ENCODE peak calls at places on chromosomes 11 and 22, in ten cellular contexts. Q, F, D, H, Z, X, Y, P, S and B are unnamed samples.
A peak's percentile ranks its signal among the peaks of the same experiment; 100 is the strongest.

GRCh38 chr11:128326791-128327190 is 260.6 kb downstream of the ETS1 start:
- DNase-seq in Q (no peak), F (no peak), D (no peak), H (no peak), Z (no peak), X (no peak), Y (no peak), P (no peak), S (no peak), B (no peak)

GRCh38 chr11:128948583-128948982 is 5.9 kb upstream of the TP53AIP1 start:
- DNase-seq in Q (no peak), F (no peak), D (no peak), H (no peak), Z (no peak), X (no peak), Y (no peak), P (no peak), S (no peak), B (no peak)

GRCh38 chr11:87528752-87529151 is 491.0 kb downstream of the TMEM135 start:
- DNase-seq in Q (no peak), F (no peak), D (no peak), H (no peak), Z (no peak), X (no peak), Y (no peak), P (no peak), S (no peak), B (no peak)

GRCh38 chr22:28582806-28583205 is 96.8 kb downstream of the TTC28 start:
- DNase-seq in Q (no peak), F (peak; percentile 42), D (peak; percentile 84), H (no peak), Z (no peak), X (no peak), Y (no peak), P (no peak), S (peak; percentile 82), B (peak; percentile 69)

GRCh38 chr11:95588821-95589220 is 200.8 kb downstream of the FAM76B start:
- DNase-seq in Q (no peak), F (no peak), D (no peak), H (no peak), Z (no peak), X (no peak), Y (no peak), P (no peak), S (no peak), B (no peak)

GRCh38 chr11:94700631-94701030 is 67.5 kb upstream of the AMOTL1 start:
- DNase-seq in Q (no peak), F (no peak), D (no peak), H (no peak), Z (no peak), X (no peak), Y (no peak), P (no peak), S (no peak), B (no peak)

GRCh38 chr11:74311352-74311926 is at the start of gene P4HA3:
- DNase-seq in Q (peak; percentile 84), F (peak; percentile 38), D (peak; percentile 71), H (peak; percentile 44), Z (peak; percentile 87), X (peak; percentile 66), Y (no peak), P (peak; percentile 66), S (peak; percentile 55), B (peak; percentile 25)

GRCh38 chr22:27635852-27636251 is 165.7 kb downstream of the MN1 start:
- DNase-seq in Q (no peak), F (no peak), D (no peak), H (no peak), Z (no peak), X (no peak), Y (no peak), P (no peak), S (no peak), B (no peak)

GRCh38 chr11:13784848-13785247 is 116.4 kb downstream of the FAR1 start:
- DNase-seq in Q (no peak), F (no peak), D (no peak), H (peak; percentile 56), Z (no peak), X (no peak), Y (no peak), P (no peak), S (no peak), B (no peak)

GRCh38 chr11:72411623-72412532 is 22.5 kb downstream of the CLPB start:
- DNase-seq in Q (no peak), F (no peak), D (no peak), H (no peak), Z (no peak), X (peak; percentile 25), Y (no peak), P (peak; percentile 85), S (no peak), B (no peak)

GRCh38 chr11:68431984-68432600 is 28.5 kb upstream of the PPP6R3 start:
- DNase-seq in Q (no peak), F (no peak), D (no peak), H (no peak), Z (no peak), X (no peak), Y (no peak), P (no peak), S (no peak), B (no peak)

GRCh38 chr11:57460756-57461749 is 725 bp downstream of the RTN4RL2 start:
- DNase-seq in Q (no peak), F (no peak), D (no peak), H (no peak), Z (no peak), X (no peak), Y (peak; percentile 47), P (peak; percentile 60), S (no peak), B (no peak)

GRCh38 chr22:43153916-43154315 is 2.6 kb downstream of the TSPO start:
- DNase-seq in Q (no peak), F (no peak), D (no peak), H (no peak), Z (no peak), X (no peak), Y (no peak), P (no peak), S (no peak), B (no peak)

DNA sequence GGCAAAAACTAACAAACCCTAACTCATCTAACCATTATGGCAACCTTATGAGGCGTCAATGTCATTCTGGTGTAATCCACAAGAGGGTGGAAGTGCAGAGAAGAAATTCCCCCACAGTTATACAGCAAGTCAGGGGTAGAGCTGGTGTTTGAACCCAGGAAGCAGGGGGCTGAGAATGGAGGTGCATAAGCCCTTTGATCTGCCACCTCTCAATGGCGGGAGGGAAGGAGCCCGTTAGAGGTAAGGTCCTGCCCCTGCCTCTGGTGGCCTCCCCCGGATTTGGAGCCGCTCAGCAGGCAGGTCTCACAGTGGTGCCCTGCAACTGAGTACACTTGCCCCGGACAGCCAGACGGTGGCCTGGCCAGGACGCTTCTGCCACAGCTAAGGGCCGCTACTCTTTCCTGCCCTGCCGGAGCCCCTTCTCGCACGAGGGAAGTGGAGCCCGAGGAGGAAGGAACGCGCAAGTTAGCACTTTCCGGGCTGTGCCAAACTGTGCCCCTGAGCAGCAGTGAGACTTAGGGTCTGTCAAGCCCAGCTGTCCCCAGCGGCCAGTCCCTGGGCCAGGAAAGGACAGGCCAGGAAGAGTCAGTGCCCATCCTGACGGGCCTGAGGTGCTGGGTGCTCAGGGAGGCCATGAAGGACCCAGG is 1.1 kb downstream of the FXYD2 start:
- DNase-seq in Q (peak; percentile 51), F (no peak), D (peak; percentile 29), H (no peak), Z (peak; percentile 30), X (peak; percentile 13), Y (peak; percentile 88), P (no peak), S (no peak), B (no peak)
- H3K4me3 ChIP-seq in Q (no peak overlapping the region), F (no peak overlapping the region), D (no peak overlapping the region), H (no peak overlapping the region), Z (no peak overlapping the region), X (no peak overlapping the region), Y (peak overlapping the region; percentile 53), P (no peak overlapping the region), S (no peak overlapping the region), B (no peak overlapping the region)

GRCh38 chr11:7613394-7613720 is 59.9 kb downstream of the CYB5R2 start:
- DNase-seq in Q (no peak), F (peak; percentile 33), D (no peak), H (no peak), Z (no peak), X (no peak), Y (no peak), P (no peak), S (no peak), B (no peak)

GRCh38 chr11:7612056-7612660 is 61.1 kb downstream of the CYB5R2 start:
- DNase-seq in Q (no peak), F (no peak), D (no peak), H (no peak), Z (no peak), X (no peak), Y (no peak), P (no peak), S (no peak), B (no peak)

GRCh38 chr11:7617032-7617431 is 56.3 kb downstream of the CYB5R2 start:
- DNase-seq in Q (no peak), F (no peak), D (no peak), H (no peak), Z (no peak), X (no peak), Y (no peak), P (no peak), S (no peak), B (no peak)

GRCh38 chr11:7612661-7613393 is 60.5 kb downstream of the CYB5R2 start:
- DNase-seq in Q (no peak), F (peak; percentile 69), D (peak; percentile 76), H (no peak), Z (no peak), X (no peak), Y (no peak), P (no peak), S (no peak), B (peak; percentile 43)

GRCh38 chr11:7614656-7615055 is 58.6 kb downstream of the CYB5R2 start:
- DNase-seq in Q (no peak), F (no peak), D (no peak), H (no peak), Z (no peak), X (no peak), Y (no peak), P (no peak), S (no peak), B (no peak)
- TF ChIP-seq CTCF in Q (no peak), F (no peak), D (no peak), H (no peak), Z (no peak), X (no peak), Y (no peak), P (no peak), S (no peak), B (no peak)

GRCh38 chr11:47254381-47254780 is 3.4 kb upstream of the NR1H3 start:
- DNase-seq in Q (peak; percentile 65), F (no peak), D (peak; percentile 31), H (no peak), Z (no peak), X (peak; percentile 25), Y (no peak), P (no peak), S (no peak), B (peak; percentile 33)
- H3K4me3 ChIP-seq in Q (no peak overlapping the region), F (no peak overlapping the region), D (no peak overlapping the region), H (no peak overlapping the region), Z (no peak overlapping the region), X (no peak overlapping the region), Y (no peak overlapping the region), P (no peak overlapping the region), S (no peak overlapping the region), B (no peak overlapping the region)

DNA sequence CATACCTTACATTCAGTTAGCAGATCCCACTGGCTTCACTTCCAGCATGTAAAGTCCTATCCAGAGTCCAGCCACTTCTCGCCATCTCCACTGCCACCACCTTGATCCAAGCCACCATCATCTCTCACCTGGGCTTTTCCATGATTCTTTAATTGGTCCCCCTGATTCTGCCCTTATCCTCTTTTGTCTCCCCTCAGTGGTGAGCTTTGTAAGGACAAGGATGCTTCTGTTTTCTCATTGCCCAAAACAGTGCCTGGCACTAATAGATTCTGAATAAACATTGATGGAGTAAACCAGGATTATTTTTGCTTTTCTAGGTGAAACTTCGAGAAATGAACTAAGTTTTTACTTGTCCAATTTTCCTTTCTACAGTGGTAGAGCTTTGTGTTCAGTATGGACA is 4.4 kb downstream of the POLA2 start:
- DNase-seq in Q (no peak), F (no peak), D (no peak), H (no peak), Z (no peak), X (no peak), Y (no peak), P (no peak), S (no peak), B (peak; percentile 40)
- TF ChIP-seq CTCF in Q (no peak), F (no peak), D (no peak), H (no peak), Z (no peak), X (no peak), Y (no peak), P (no peak), S (peak; percentile 54), B (peak; percentile 74)